ENCODE peak calls at places on chromosomes 6 and 20, in four cellular contexts. I is astrocyte, F is endodermal cell, W is K562. E is an unnamed sample. For H3K36me3, the result is how much of the 10 kb centered on the place peaks cover.

GRCh38 chr20:25987073-25987927 is 290.6 kb upstream of the ZNF337 start:
- DNase-seq in F (peak), W (peak), I (no peak), E (no peak)

GRCh38 chr20:24612799-24613775 is 143.7 kb downstream of the SYNDIG1 start:
- DNase-seq in W (no peak), F (peak), I (peak), E (no peak)

GRCh38 chr20:62739581-62740285 is 31.1 kb downstream of the NTSR1 start:
- DNase-seq in W (no peak), I (no peak), F (no peak), E (no peak)

GRCh38 chr20:2750343-2751251 is 49.8 kb downstream of the CPXM1 start:
- DNase-seq in I (no peak), W (peak), F (peak), E (no peak)

GRCh38 chr6:5085638-5086293 is 625 bp downstream of the PPP1R3G start:
- DNase-seq in F (peak), I (peak), W (no peak), E (no peak)

GRCh38 chr6:43604174-43604573 is 24.9 kb downstream of the GTPBP2 start:
- DNase-seq in I (peak), F (no peak), W (no peak), E (no peak)

GRCh38 chr6:137233561-137234504 is 14.6 kb upstream of the IFNGR1 start:
- DNase-seq in W (no peak), I (peak), F (no peak), E (peak)

GRCh38 chr20:57195023-57195758 is 71.2 kb downstream of the BMP7 start:
- DNase-seq in I (peak), F (no peak), W (no peak), E (peak)

GRCh38 chr6:27400877-27401642 is 12.5 kb downstream of the ZNF391 start:
- DNase-seq in W (no peak), I (no peak), F (no peak), E (no peak)

GRCh38 chr6:130587778-130588520 is 222.1 kb downstream of the TMEM200A start:
- DNase-seq in I (peak), F (no peak), W (no peak), E (no peak)

GRCh38 chr6:47743744-47744143 is 38.1 kb upstream of the OPN5 start:
- DNase-seq in F (no peak), I (peak), W (no peak), E (no peak)

GRCh38 chr6:10217111-10217510 is 197.8 kb downstream of the TFAP2A start:
- DNase-seq in I (no peak), W (no peak), F (no peak), E (no peak)

GRCh38 chr6:135922170-135922569 is 70.7 kb downstream of the PDE7B start:
- DNase-seq in F (peak), W (no peak), I (peak), E (peak)

GRCh38 chr20:23139524-23139923 is 53.4 kb upstream of the CD93 start:
- DNase-seq in I (no peak), W (no peak), F (no peak), E (no peak)

GRCh38 chr6:136411453-136412354 is 122.1 kb upstream of the BCLAF1 start:
- DNase-seq in I (no peak), W (no peak), F (no peak), E (no peak)

GRCh38 chr6:130322673-130323268 is 43.0 kb upstream of the TMEM200A start:
- DNase-seq in W (peak), I (peak), F (peak), E (no peak)

GRCh38 chr20:23823621-23824324 is 2.8 kb downstream of the CST2 start:
- DNase-seq in W (no peak), F (no peak), I (no peak), E (no peak)

GRCh38 chr6:111804627-111805235 is 68.5 kb downstream of the FYN start:
- DNase-seq in I (peak), F (no peak), W (peak), E (no peak)

GRCh38 chr20:297098-297924 is at the start of gene ZCCHC3:
- DNase-seq in F (peak), I (peak), W (peak), E (peak)

GRCh38 chr6:156948807-156949206 is 171.6 kb downstream of the ARID1B start:
- DNase-seq in F (no peak), W (no peak), I (peak), E (peak)

GRCh38 chr6:124535746-124536145 is 426.5 kb upstream of the RNF217 start:
- DNase-seq in F (no peak), I (peak), W (no peak), E (no peak)

GRCh38 chr6:20213271-20213798 is 1.1 kb upstream of the MBOAT1 start:
- DNase-seq in F (no peak), W (no peak), I (no peak), E (no peak)

GRCh38 chr6:142800240-142800639 is 144.7 kb downstream of the HIVEP2 start:
- DNase-seq in F (no peak), W (no peak), I (peak), E (no peak)

GRCh38 chr6:1024587-1024986 is 287.3 kb upstream of the FOXQ1 start:
- DNase-seq in I (peak), W (no peak), F (no peak), E (peak)

GRCh38 chr6:132087391-132087790 is 136.2 kb upstream of the CCN2 start:
- DNase-seq in W (no peak), I (peak), F (no peak), E (no peak)

DNA sequence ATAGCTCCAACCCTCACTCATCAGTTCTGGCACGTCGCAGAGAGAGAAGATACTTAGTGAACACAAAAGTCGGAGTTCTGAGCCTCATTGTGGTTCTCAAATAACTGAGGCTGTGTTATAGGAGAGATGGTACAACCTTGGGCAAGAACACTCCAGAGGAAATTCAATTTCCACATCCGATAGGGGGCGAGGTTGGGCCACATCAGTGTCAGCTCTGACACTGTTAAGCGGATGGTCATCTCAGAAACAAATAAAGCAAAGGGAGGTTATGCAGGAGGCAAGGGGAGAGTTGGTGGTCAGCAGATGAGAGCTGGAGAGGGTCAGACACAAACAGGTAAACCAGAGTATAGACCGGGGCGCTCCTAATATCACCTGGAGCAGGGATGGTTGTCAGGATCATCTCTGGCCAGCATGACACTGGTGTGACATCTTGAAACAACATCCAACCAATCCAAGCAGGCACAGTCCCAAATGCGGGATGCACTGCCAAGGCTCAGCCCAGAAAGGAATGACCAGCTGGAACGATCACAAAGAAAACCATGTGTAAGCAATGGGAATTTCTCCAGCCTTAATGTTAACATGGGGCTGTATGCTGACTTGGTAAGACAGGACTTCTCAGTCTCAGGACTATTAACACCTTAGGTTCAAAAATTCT is 331.8 kb downstream of the HACE1 start:
- DNase-seq in W (peak), F (peak), I (peak), E (no peak)
- TF ChIP-seq CTCF in W (peak), F (peak), I (peak), E (no peak)

DNA sequence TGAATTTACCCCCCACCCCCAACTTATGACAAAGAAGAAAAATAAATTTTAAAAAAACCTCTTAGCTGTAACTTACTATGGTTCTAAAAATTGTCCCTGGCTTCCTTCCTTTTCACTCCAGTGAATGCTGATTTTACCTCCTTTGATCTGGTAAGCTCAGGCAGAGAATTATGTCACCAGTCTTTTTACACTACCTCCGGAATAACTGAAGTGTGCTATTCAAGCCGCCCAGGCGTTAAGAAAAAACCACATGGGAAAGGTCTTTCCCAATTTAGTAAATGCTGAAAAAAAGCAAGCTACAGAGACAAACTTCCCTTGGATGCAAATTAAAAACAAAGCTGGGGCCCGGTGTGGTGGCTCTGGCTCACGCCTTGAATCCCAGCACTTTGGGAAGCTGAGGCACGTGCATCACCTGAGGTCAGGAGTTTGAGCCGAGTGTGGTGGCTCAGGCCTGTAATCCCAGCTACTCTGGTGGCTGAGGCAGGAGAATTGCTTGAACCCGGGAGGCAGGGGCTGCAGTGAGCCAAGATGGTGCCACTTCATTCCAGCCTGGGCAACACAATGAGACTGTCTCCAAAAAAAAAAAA is 12.4 kb downstream of the SNX5 start:
- DNase-seq in I (no peak), F (no peak), W (no peak), E (no peak)
- H3K36me3 ChIP-seq in I (half or more), F (half or more), W (half or more), E (under half)

GRCh38 chr6:45375449-45375848 is 2.3 kb downstream of the SUPT3H start:
- DNase-seq in W (no peak), F (no peak), I (no peak), E (no peak)

GRCh38 chr6:45376310-45377040 is 1.3 kb downstream of the SUPT3H start:
- DNase-seq in W (no peak), F (no peak), I (peak), E (no peak)

GRCh38 chr6:45377041-45377554 is 636 bp downstream of the SUPT3H start:
- DNase-seq in W (no peak), I (no peak), F (no peak), E (no peak)

GRCh38 chr6:45378324-45378926 is 691 bp upstream of the SUPT3H start:
- DNase-seq in F (no peak), W (peak), I (peak), E (no peak)

GRCh38 chr6:45377555-45378323 is at the start of gene SUPT3H:
- DNase-seq in I (peak), F (peak), W (peak), E (peak)
- TF ChIP-seq CTCF in I (no peak), F (peak), W (peak), E (peak)

DNA sequence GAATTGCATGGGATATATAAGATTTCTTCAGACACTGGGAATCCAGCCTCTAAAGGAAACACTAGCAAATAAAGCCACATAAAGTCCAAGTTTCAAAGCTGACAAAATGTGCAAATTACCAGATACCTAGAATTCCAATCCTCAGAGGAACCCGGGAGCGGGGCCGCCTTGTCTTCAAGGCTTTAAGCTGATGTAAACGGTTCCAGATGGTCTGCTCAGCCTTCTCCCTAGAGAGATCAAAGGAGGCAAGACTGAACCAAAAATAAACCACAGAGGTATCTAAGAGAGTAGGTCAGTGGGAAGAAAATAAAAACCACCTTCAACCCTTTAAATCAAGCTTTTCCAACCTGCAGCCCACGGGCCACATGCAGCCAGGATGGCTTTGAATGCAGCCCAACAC is 9.3 kb downstream of the CDK5RAP1 start:
- DNase-seq in F (no peak), W (no peak), I (peak), E (peak)
- H3K36me3 ChIP-seq in F (half or more), W (half or more), I (under half), E (under half)

DNA sequence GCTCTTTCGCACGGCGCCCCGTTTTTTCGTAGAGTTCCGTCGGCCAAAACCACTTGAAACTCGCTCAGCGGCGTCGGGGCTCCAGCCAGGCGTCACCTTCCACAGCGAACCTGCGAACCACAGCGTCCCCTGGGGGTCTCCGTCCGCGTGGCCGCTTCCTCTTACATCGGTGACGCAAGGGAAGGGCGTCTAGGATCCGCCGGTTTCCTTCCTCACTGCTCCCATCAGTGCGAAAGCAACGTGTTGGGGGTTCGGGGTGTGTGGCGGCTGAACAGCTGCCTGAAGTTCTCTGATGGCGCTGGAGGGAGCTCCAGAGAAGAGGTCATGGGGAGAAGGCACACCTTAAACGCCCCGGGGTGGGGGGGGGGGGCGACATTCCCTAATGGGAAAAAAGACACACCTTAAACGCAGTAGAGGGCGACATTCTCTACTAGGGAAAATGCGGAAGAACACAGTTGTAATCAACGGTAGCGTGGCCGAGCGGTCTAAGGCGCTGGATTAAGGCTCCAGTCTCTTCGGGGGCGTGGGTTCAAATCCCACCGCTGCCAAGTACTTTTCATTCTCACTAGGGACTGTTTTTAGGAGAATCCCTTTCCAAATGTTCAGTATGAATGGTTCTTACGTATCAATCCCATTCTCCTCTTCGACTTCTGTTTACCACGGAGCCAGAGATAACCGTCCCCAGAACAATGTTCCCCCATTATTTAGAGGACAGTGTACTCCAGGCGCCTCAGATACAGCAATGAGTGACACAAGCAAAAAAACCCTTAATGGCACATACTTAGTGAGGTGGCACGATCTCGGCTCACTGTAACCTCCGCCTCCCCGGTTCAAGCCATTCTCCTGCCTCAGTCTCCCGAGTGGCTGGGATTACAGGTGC is 16.3 kb downstream of the ZNF311 start:
- DNase-seq in F (peak), W (peak), I (peak), E (no peak)
- TF ChIP-seq CTCF in F (peak), W (peak), I (peak), E (peak)

DNA sequence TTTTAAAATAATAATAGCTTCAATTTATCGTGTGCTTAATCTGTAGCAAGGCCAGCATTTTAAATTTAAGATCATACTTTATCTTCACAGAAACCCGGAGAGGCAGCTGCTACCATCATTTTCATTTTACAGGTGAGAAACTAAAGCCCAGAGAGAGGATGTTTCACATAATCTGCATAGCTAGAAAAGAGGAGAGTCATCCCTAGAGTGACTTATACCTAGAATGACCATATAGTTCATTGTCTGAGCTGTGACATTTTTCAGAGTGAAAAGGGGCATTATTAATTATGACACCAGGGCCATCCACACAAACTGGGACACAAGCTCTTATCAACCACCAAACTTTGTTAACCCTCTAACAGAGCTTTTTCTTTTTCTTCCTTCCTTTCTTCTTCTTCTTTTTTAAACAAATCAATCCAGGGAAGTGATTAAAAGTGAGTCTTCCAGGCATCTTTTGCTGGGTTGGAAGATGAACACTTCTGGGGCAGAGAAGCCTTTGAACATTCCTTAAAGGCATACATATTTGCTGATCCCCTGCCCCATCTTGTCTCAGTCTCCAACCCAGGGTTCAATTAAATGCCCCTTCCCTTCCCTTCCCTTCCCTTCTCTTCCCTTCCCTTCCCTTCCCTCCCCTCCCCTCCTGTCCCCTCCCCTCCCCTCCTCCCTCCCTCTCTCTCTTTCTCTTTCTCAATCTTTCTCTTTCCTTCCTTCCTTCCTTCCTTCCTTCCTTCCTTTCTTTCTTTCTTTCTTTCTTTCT is 272.5 kb upstream of the JAG1 start:
- DNase-seq in W (no peak), F (no peak), I (no peak), E (no peak)
- H3K36me3 ChIP-seq in W (under half), F (under half), I (under half), E (under half)

GRCh38 chr6:82363368-82364086 is at the start of gene TPBG:
- DNase-seq in W (peak), F (peak), I (peak), E (no peak)
- TF ChIP-seq CTCF in W (no peak), F (peak), I (no peak), E (peak)

GRCh38 chr6:31426395-31426794 is 23.0 kb downstream of the MICA start:
- DNase-seq in I (no peak), F (no peak), W (no peak), E (no peak)
- H3K36me3 ChIP-seq in I (under half), F (under half), W (under half), E (under half)

GRCh38 chr6:11412011-11412424 is 125.5 kb upstream of the TMEM170B start:
- DNase-seq in W (no peak), F (no peak), I (no peak), E (no peak)

GRCh38 chr6:11412616-11413015 is 124.9 kb upstream of the TMEM170B start:
- DNase-seq in I (no peak), F (no peak), W (no peak), E (no peak)

GRCh38 chr6:11413728-11414127 is 123.8 kb upstream of the TMEM170B start:
- DNase-seq in I (peak), W (no peak), F (no peak), E (no peak)

GRCh38 chr6:11414564-11414963 is 123.0 kb upstream of the TMEM170B start:
- DNase-seq in I (no peak), W (no peak), F (no peak), E (no peak)

GRCh38 chr6:11413112-11413687 is 124.3 kb upstream of the TMEM170B start:
- DNase-seq in F (no peak), W (no peak), I (no peak), E (no peak)
- TF ChIP-seq CTCF in F (peak), W (no peak), I (no peak), E (no peak)

GRCh38 chr6:12134991-12135390 is 122.9 kb downstream of the HIVEP1 start:
- DNase-seq in F (no peak), I (no peak), W (no peak), E (no peak)
- H3K36me3 ChIP-seq in F (half or more), I (under half), W (half or more), E (under half)